ENCODE peak calls at places on chromosomes 2 and 18, in nine cellular contexts. L is neural progenitor cell, X is HCT116, T is A549, U is PC-9, W is foreskin keratinocyte, N is heart right ventricle, C is uterus, E is lower lobe of right lung. I is an unnamed sample.

GRCh38 chr2:113685471-113685870 is 58.4 kb downstream of the RABL2A start:
- DNase-seq in L (no peak), X (no peak), T (no peak), U (no peak), W (no peak), N (no peak), C (no peak), E (no peak), I (peak; percentile 7)

GRCh38 chr2:65319080-65319673 is 91.5 kb downstream of the ACTR2 start:
- DNase-seq in L (no peak), X (no peak), T (no peak), U (no peak), W (no peak), N (no peak), C (no peak), E (no peak), I (no peak)

GRCh38 chr2:20179755-20180594 is 45.0 kb downstream of the SDC1 start:
- DNase-seq in L (peak; percentile 78), X (no peak), T (peak; percentile 95), U (no peak), W (peak; percentile 77), N (no peak), C (no peak), E (peak; percentile 88), I (no peak)

GRCh38 chr2:3761328-3761727 is 58.0 kb downstream of the DCDC2C start:
- DNase-seq in L (no peak), X (no peak), T (no peak), U (no peak), W (no peak), N (no peak), C (no peak), E (no peak), I (no peak)

GRCh38 chr2:210007895-210008294 is 5.5 kb downstream of the RPE start:
- DNase-seq in L (no peak), X (no peak), T (no peak), U (no peak), W (no peak), N (no peak), C (no peak), E (no peak), I (peak; percentile 11)

GRCh38 chr2:58479557-58480120 is 238.5 kb upstream of the FANCL start:
- DNase-seq in L (peak; percentile 5), X (no peak), T (no peak), U (no peak), W (no peak), N (no peak), C (no peak), E (no peak), I (no peak)

GRCh38 chr2:209499071-209499470 is 75.2 kb downstream of the MAP2 start:
- DNase-seq in L (no peak), X (no peak), T (peak; percentile 27), U (peak; percentile 36), W (no peak), N (no peak), C (no peak), E (no peak), I (peak; percentile 46)

GRCh38 chr2:126986788-126987187 is 88.1 kb downstream of the TEX51 start:
- DNase-seq in L (no peak), X (no peak), T (no peak), U (no peak), W (no peak), N (no peak), C (peak; percentile 28), E (no peak), I (no peak)

GRCh38 chr18:55886886-55887285 is 298.9 kb upstream of the TCF4 start:
- DNase-seq in L (no peak), X (no peak), T (no peak), U (no peak), W (no peak), N (no peak), C (no peak), E (no peak), I (no peak)

GRCh38 chr2:237876518-237876917 is 17.1 kb downstream of the RAMP1 start:
- DNase-seq in L (no peak), X (no peak), T (no peak), U (no peak), W (no peak), N (no peak), C (peak; percentile 20), E (peak; percentile 2), I (no peak)

GRCh38 chr2:237876056-237876439 is 16.6 kb downstream of the RAMP1 start:
- DNase-seq in L (no peak), X (no peak), T (no peak), U (no peak), W (no peak), N (no peak), C (no peak), E (peak; percentile 44), I (no peak)

GRCh38 chr2:237874585-237875161 is 15.2 kb downstream of the RAMP1 start:
- DNase-seq in L (no peak), X (no peak), T (no peak), U (peak; percentile 97), W (peak; percentile 51), N (no peak), C (peak; percentile 66), E (peak; percentile 21), I (peak; percentile 82)

GRCh38 chr2:237873961-237874551 is 14.6 kb downstream of the RAMP1 start:
- DNase-seq in L (peak; percentile 38), X (no peak), T (no peak), U (no peak), W (no peak), N (no peak), C (peak; percentile 25), E (peak; percentile 28), I (no peak)

GRCh38 chr2:237875234-237876055 is 16.0 kb downstream of the RAMP1 start:
- DNase-seq in L (no peak), X (no peak), T (no peak), U (no peak), W (no peak), N (no peak), C (peak; percentile 24), E (peak; percentile 39), I (no peak)
- H3K27ac ChIP-seq in L (no peak overlapping the region), X (no peak overlapping the region), T (peak overlapping the region; percentile 50), U (peak overlapping the region; percentile 78), W (no peak overlapping the region), N (no peak overlapping the region), C (peak overlapping the region; percentile 100), E (no peak overlapping the region), I (no peak overlapping the region)

GRCh38 chr2:199797431-199797830 is 53.6 kb downstream of the FTCDNL1 start:
- DNase-seq in L (no peak), X (no peak), T (no peak), U (no peak), W (no peak), N (no peak), C (no peak), E (no peak), I (no peak)

GRCh38 chr2:199792381-199792780 is 58.6 kb downstream of the FTCDNL1 start:
- DNase-seq in L (no peak), X (no peak), T (no peak), U (no peak), W (no peak), N (no peak), C (no peak), E (no peak), I (no peak)

GRCh38 chr2:199798881-199799580 is 52.0 kb downstream of the FTCDNL1 start:
- DNase-seq in L (no peak), X (no peak), T (no peak), U (no peak), W (no peak), N (peak; percentile 40), C (no peak), E (no peak), I (peak; percentile 15)

GRCh38 chr2:199798004-199798403 is 53.0 kb downstream of the FTCDNL1 start:
- DNase-seq in L (no peak), X (no peak), T (no peak), U (no peak), W (no peak), N (no peak), C (no peak), E (no peak), I (no peak)
- H3K4me1 ChIP-seq in L (peaks cover 6% of the 10 kb centered on the region), X (no peaks in the 10 kb centered on the region), T (peaks cover 5% of the 10 kb centered on the region), U (no peaks in the 10 kb centered on the region), W (no peaks in the 10 kb centered on the region), N (peaks cover 10% of the 10 kb centered on the region), C (no peaks in the 10 kb centered on the region), E (no peaks in the 10 kb centered on the region), I (no peaks in the 10 kb centered on the region)

GRCh38 chr2:40244251-40245010 is 207.5 kb downstream of the SLC8A1 start:
- DNase-seq in L (peak; percentile 84), X (peak; percentile 33), T (peak; percentile 57), U (peak; percentile 43), W (no peak), N (peak; percentile 65), C (peak; percentile 52), E (peak; percentile 48), I (peak; percentile 82)
- TF ChIP-seq CTCF in L (peak; percentile 66), X (peak; percentile 60), T (peak; percentile 59), U (peak; percentile 78), W (peak; percentile 70), N (peak; percentile 49), C (peak; percentile 49), E (peak; percentile 41), I (peak; percentile 70)

GRCh38 chr2:107337209-107337898 is 451.4 kb upstream of the ST6GAL2 start:
- DNase-seq in L (no peak), X (no peak), T (no peak), U (no peak), W (no peak), N (peak; percentile 11), C (no peak), E (no peak), I (peak; percentile 16)
- H3K27ac ChIP-seq in L (no peak overlapping the region), X (no peak overlapping the region), T (no peak overlapping the region), U (no peak overlapping the region), W (no peak overlapping the region), N (peak overlapping the region; percentile 30), C (peak overlapping the region; percentile 31), E (no peak overlapping the region), I (no peak overlapping the region)

I was measured in fibroblast of lung.